ENCODE peak calls at places on chromosomes 1 and 21, in five cellular contexts. O is HepG2, M is IMR-90, T is H1, H is K562. F is an unnamed sample.

GRCh38 chr1:248924696-248925532 is 18.9 kb downstream of the PGBD2 start:
- DNase-seq in O (peak), M (peak), T (no peak), H (no peak), F (peak)

GRCh38 chr1:198168180-198168579 is 11.4 kb downstream of the NEK7 start:
- DNase-seq in O (no peak), M (peak), T (no peak), H (no peak), F (no peak)

GRCh38 chr1:94045465-94046056 is 75.4 kb downstream of the ABCA4 start:
- DNase-seq in O (peak), M (peak), T (peak), H (peak), F (peak)

GRCh38 chr1:64077281-64077940 is 126.0 kb upstream of the UBE2U start:
- DNase-seq in O (no peak), M (no peak), T (no peak), H (no peak), F (no peak)

GRCh38 chr1:19734056-19734455 is 65.7 kb downstream of the TMCO4 start:
- DNase-seq in O (no peak), M (no peak), T (no peak), H (no peak), F (no peak)

GRCh38 chr1:18794066-18794465 is 65.4 kb downstream of the TAS1R2 start:
- DNase-seq in O (peak), M (no peak), T (no peak), H (no peak), F (no peak)

GRCh38 chr1:46043491-46044017 is 88.9 kb downstream of the PIK3R3 start:
- DNase-seq in O (no peak), M (no peak), T (no peak), H (no peak), F (no peak)

GRCh38 chr1:218371927-218372672 is 27.0 kb downstream of the TGFB2 start:
- DNase-seq in O (peak), M (peak), T (no peak), H (no peak), F (no peak)

GRCh38 chr1:162230096-162230495 is 146.6 kb downstream of the SPATA46 start:
- DNase-seq in O (no peak), M (no peak), T (peak), H (no peak), F (no peak)

GRCh38 chr1:64268653-64269557 is 65.5 kb downstream of the UBE2U start:
- DNase-seq in O (peak), M (peak), T (peak), H (peak), F (peak)

GRCh38 chr1:213381572-213382084 is 330.6 kb downstream of the RPS6KC1 start:
- DNase-seq in O (no peak), M (peak), T (no peak), H (no peak), F (no peak)

GRCh38 chr1:19130476-19130875 is 79.6 kb downstream of the UBR4 start:
- DNase-seq in O (peak), M (no peak), T (no peak), H (no peak), F (no peak)

GRCh38 chr21:42974832-42975820 is 764 bp downstream of the PKNOX1 start:
- DNase-seq in O (peak), M (peak), T (no peak), H (peak), F (peak)

GRCh38 chr1:50783286-50783685 is 176.8 kb downstream of the FAF1 start:
- DNase-seq in O (no peak), M (no peak), T (no peak), H (no peak), F (no peak)

GRCh38 chr21:45184869-45185268 is 102.8 kb downstream of the POFUT2 start:
- DNase-seq in O (no peak), M (no peak), T (no peak), H (no peak), F (no peak)

GRCh38 chr1:11768821-11769220 is 6.8 kb downstream of the C1orf167 start:
- DNase-seq in O (no peak), M (no peak), T (no peak), H (no peak), F (no peak)

GRCh38 chr1:38735651-38736161 is 123.9 kb downstream of the RRAGC start:
- DNase-seq in O (no peak), M (peak), T (no peak), H (no peak), F (no peak)

GRCh38 chr1:231630558-231631205 is 4.1 kb downstream of the DISC1 start:
- DNase-seq in O (no peak), M (peak), T (no peak), H (no peak), F (no peak)

GRCh38 chr1:115198938-115199337 is 109.6 kb upstream of the TSPAN2 start:
- DNase-seq in O (no peak), M (peak), T (no peak), H (no peak), F (no peak)

GRCh38 chr21:39022901-39023693 is 160.2 kb downstream of the PSMG1 start:
- DNase-seq in O (peak), M (peak), T (no peak), H (no peak), F (no peak)

GRCh38 chr1:207248544-207249206 is 72.8 kb upstream of the CD55 start:
- DNase-seq in O (no peak), M (peak), T (no peak), H (no peak), F (no peak)

GRCh38 chr1:185996211-185996610 is 262.0 kb downstream of the HMCN1 start:
- DNase-seq in O (no peak), M (peak), T (no peak), H (no peak), F (no peak)

GRCh38 chr1:193654951-193655705 is 468.7 kb upstream of the B3GALT2 start:
- DNase-seq in O (no peak), M (peak), T (no peak), H (no peak), F (no peak)

GRCh38 chr1:101290922-101291561 is 54.2 kb downstream of the S1PR1 start:
- DNase-seq in O (no peak), M (no peak), T (no peak), H (no peak), F (no peak)

GRCh38 chr1:242467556-242468145 is 56.8 kb downstream of the PLD5 start:
- DNase-seq in O (peak), M (peak), T (peak), H (peak), F (peak)

GRCh38 chr1:94863297-94863911 is 43.2 kb downstream of the SLC44A3 start:
- DNase-seq in O (no peak), M (peak), T (no peak), H (no peak), F (no peak)

GRCh38 chr1:119964673-119965363 is 68.5 kb upstream of the ADAM30 start:
- DNase-seq in O (no peak), M (peak), T (no peak), H (no peak), F (no peak)

GRCh38 chr21:36749935-36750578 is 51.1 kb downstream of the SIM2 start:
- DNase-seq in O (no peak), M (peak), T (peak), H (no peak), F (no peak)

GRCh38 chr1:12087797-12088314 is 24.8 kb downstream of the TNFRSF8 start:
- DNase-seq in O (no peak), M (no peak), T (no peak), H (no peak), F (no peak)

GRCh38 chr1:99146129-99146848 is 118.0 kb upstream of the PLPPR4 start:
- DNase-seq in O (no peak), M (no peak), T (no peak), H (no peak), F (no peak)

GRCh38 chr1:85325920-85326319 is 49.5 kb upstream of the BCL10 start:
- DNase-seq in O (peak), M (no peak), T (no peak), H (no peak), F (peak)

GRCh38 chr1:1461721-1462317 is 9.7 kb upstream of the ATAD3B start:
- DNase-seq in O (no peak), M (no peak), T (no peak), H (no peak), F (no peak)

GRCh38 chr1:9110669-9111356 is 18.1 kb downstream of the GPR157 start:
- DNase-seq in O (peak), M (peak), T (peak), H (peak), F (peak)

GRCh38 chr1:246792603-246793002 is 68.4 kb downstream of the SCCPDH start:
- DNase-seq in O (no peak), M (no peak), T (no peak), H (no peak), F (no peak)

GRCh38 chr1:41495171-41495948 is 10.9 kb upstream of the EDN2 start:
- DNase-seq in O (peak), M (peak), T (peak), H (peak), F (peak)

GRCh38 chr21:41764558-41765392 is 2.1 kb downstream of the RIPK4 start:
- DNase-seq in O (peak), M (no peak), T (no peak), H (no peak), F (peak)
- H3K4me3 ChIP-seq in O (peak), M (no peak), T (peak), H (no peak), F (peak)

GRCh38 chr1:78722947-78723346 is 73.3 kb downstream of the IFI44 start:
- DNase-seq in O (no peak), M (peak), T (no peak), H (no peak), F (no peak)
- TF ChIP-seq MAFK in O (no peak), M (no peak), T (no peak), H (no peak), F (no peak)

GRCh38 chr1:230333590-230334446 is 92.3 kb downstream of the PGBD5 start:
- DNase-seq in O (no peak), M (no peak), T (no peak), H (no peak), F (no peak)
- H3K4me3 ChIP-seq in O (no peak), M (no peak), T (no peak), H (no peak), F (no peak)

GRCh38 chr1:178733972-178734371 is 8.9 kb downstream of the RALGPS2 start:
- DNase-seq in O (no peak), M (no peak), T (no peak), H (no peak), F (no peak)

GRCh38 chr1:178740491-178740890 is 15.4 kb downstream of the RALGPS2 start:
- DNase-seq in O (no peak), M (no peak), T (no peak), H (no peak), F (no peak)

GRCh38 chr1:178740924-178741323 is 15.9 kb downstream of the RALGPS2 start:
- DNase-seq in O (no peak), M (no peak), T (no peak), H (no peak), F (no peak)

GRCh38 chr1:178738780-178739179 is 13.7 kb downstream of the RALGPS2 start:
- DNase-seq in O (no peak), M (no peak), T (no peak), H (no peak), F (no peak)

DNA sequence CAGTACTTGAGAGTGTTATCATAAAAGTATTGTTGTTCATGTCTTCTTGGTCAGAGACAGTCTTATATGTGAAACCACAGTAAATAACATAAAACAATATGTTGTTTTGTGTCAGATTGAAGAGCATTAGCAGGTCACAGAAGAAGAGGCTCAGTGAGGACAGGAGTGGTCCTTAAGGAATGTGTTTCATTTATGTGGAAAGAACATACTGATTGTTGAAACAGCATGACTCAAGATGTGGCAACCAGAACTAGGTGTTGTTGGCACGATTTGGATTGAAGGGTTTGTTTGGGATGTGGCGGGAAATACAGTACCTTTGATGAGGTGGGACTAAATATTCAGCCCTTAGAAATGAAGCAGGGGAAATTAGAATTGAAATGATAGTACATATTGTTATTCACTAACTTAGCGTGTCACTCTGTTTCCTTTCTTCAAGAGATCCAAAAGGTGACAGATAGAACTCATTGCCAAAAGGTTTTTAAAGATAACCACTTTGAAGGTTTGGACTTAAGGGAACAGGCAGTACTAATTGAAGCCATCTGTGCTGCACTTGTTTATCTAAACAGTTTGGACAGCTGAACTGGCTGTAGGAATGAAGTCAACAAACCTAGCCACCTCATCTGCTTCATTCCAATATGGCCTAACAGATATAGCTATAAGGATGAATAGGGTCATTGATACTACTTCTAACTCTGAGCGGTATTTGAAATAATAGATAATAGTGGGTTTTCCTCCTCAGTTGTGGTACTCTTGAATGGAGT is 14.4 kb downstream of the RALGPS2 start:
- DNase-seq in O (no peak), M (peak), T (no peak), H (no peak), F (no peak)
- TF ChIP-seq MAFK in O (no peak), M (no peak), T (no peak), H (no peak), F (no peak)

GRCh38 chr1:116545359-116545705 is 25.5 kb downstream of the CD58 start:
- DNase-seq in O (no peak), M (no peak), T (no peak), H (no peak), F (no peak)
- H3K4me3 ChIP-seq in O (no peak), M (no peak), T (no peak), H (no peak), F (no peak)

GRCh38 chr1:111406325-111406768 is 21.2 kb downstream of the OVGP1 start:
- DNase-seq in O (no peak), M (peak), T (no peak), H (no peak), F (no peak)
- TF ChIP-seq MAFK in O (no peak), M (no peak), T (no peak), H (no peak), F (no peak)

GRCh38 chr1:116754203-116754977 is at the start of gene CD2:
- DNase-seq in O (no peak), M (no peak), T (no peak), H (no peak), F (no peak)
- H3K4me3 ChIP-seq in O (no peak), M (no peak), T (no peak), H (no peak), F (no peak)